ENCODE peak calls at places on chromosome 17, in seven cellular contexts. One of them, this sample, is unnamed.

GRCh38 chr17:81189670-81190530 is 23.9 kb upstream of the AATK start:
- DNase-seq in activated naive CD8-positive, alpha-beta T cell treated with anti-CD3 and anti-CD28 coated beads, Interleukin-2, amount 10 ng/mL, durations not matched to agents 7 days and 5 days: no peak
- DNase-seq in GM04503: no peak
- DNase-seq in GM04504: no peak
- DNase-seq in kidney glomerular epithelial cell: no peak
- DNase-seq in uterus: no peak
- DNase-seq in AG10803: no peak
- DNase-seq in this sample: no peak

GRCh38 chr17:54452666-54453348 is 447.8 kb upstream of the TOM1L1 start:
- DNase-seq in activated naive CD8-positive, alpha-beta T cell treated with anti-CD3 and anti-CD28 coated beads, Interleukin-2, amount 10 ng/mL, durations not matched to agents 7 days and 5 days: no peak
- DNase-seq in GM04503: no peak
- DNase-seq in GM04504: no peak
- DNase-seq in kidney glomerular epithelial cell: no peak
- DNase-seq in uterus: no peak
- DNase-seq in AG10803: no peak
- DNase-seq in this sample: no peak

GRCh38 chr17:17203173-17203730 is 2.9 kb downstream of the PLD6 start:
- DNase-seq in activated naive CD8-positive, alpha-beta T cell treated with anti-CD3 and anti-CD28 coated beads, Interleukin-2, amount 10 ng/mL, durations not matched to agents 7 days and 5 days: no peak
- DNase-seq in GM04503: no peak
- DNase-seq in GM04504: no peak
- DNase-seq in kidney glomerular epithelial cell: no peak
- DNase-seq in uterus: no peak
- DNase-seq in AG10803: no peak
- DNase-seq in this sample: no peak

GRCh38 chr17:57750109-57750845 is 5.2 kb upstream of the CCDC182 start:
- DNase-seq in activated naive CD8-positive, alpha-beta T cell treated with anti-CD3 and anti-CD28 coated beads, Interleukin-2, amount 10 ng/mL, durations not matched to agents 7 days and 5 days: no peak
- DNase-seq in GM04503: no peak
- DNase-seq in GM04504: no peak
- DNase-seq in kidney glomerular epithelial cell: no peak
- DNase-seq in uterus: no peak
- DNase-seq in AG10803: no peak
- DNase-seq in this sample: no peak

GRCh38 chr17:8016632-8017424 is 14.4 kb downstream of the GUCY2D start:
- DNase-seq in activated naive CD8-positive, alpha-beta T cell treated with anti-CD3 and anti-CD28 coated beads, Interleukin-2, amount 10 ng/mL, durations not matched to agents 7 days and 5 days: peak
- DNase-seq in GM04503: no peak
- DNase-seq in GM04504: no peak
- DNase-seq in kidney glomerular epithelial cell: peak
- DNase-seq in uterus: no peak
- DNase-seq in AG10803: no peak
- DNase-seq in this sample: peak

GRCh38 chr17:61209524-61209923 is 190.1 kb upstream of the TBX2 start:
- DNase-seq in activated naive CD8-positive, alpha-beta T cell treated with anti-CD3 and anti-CD28 coated beads, Interleukin-2, amount 10 ng/mL, durations not matched to agents 7 days and 5 days: no peak
- DNase-seq in GM04503: no peak
- DNase-seq in GM04504: no peak
- DNase-seq in kidney glomerular epithelial cell: no peak
- DNase-seq in uterus: no peak
- DNase-seq in AG10803: no peak
- DNase-seq in this sample: no peak

GRCh38 chr17:76578376-76578775 is 7.3 kb downstream of the ST6GALNAC2 start:
- DNase-seq in activated naive CD8-positive, alpha-beta T cell treated with anti-CD3 and anti-CD28 coated beads, Interleukin-2, amount 10 ng/mL, durations not matched to agents 7 days and 5 days: no peak
- DNase-seq in GM04503: no peak
- DNase-seq in GM04504: no peak
- DNase-seq in kidney glomerular epithelial cell: no peak
- DNase-seq in uterus: no peak
- DNase-seq in AG10803: no peak
- DNase-seq in this sample: no peak

GRCh38 chr17:68600881-68601564 is at the start of gene FAM20A:
- DNase-seq in activated naive CD8-positive, alpha-beta T cell treated with anti-CD3 and anti-CD28 coated beads, Interleukin-2, amount 10 ng/mL, durations not matched to agents 7 days and 5 days: peak
- DNase-seq in GM04503: no peak
- DNase-seq in GM04504: no peak
- DNase-seq in kidney glomerular epithelial cell: no peak
- DNase-seq in uterus: peak
- DNase-seq in AG10803: peak
- DNase-seq in this sample: no peak

GRCh38 chr17:79851461-79851817 is 12.2 kb upstream of the CBX4 start:
- DNase-seq in activated naive CD8-positive, alpha-beta T cell treated with anti-CD3 and anti-CD28 coated beads, Interleukin-2, amount 10 ng/mL, durations not matched to agents 7 days and 5 days: no peak
- DNase-seq in GM04503: no peak
- DNase-seq in GM04504: no peak
- DNase-seq in kidney glomerular epithelial cell: no peak
- DNase-seq in uterus: no peak
- DNase-seq in AG10803: no peak
- DNase-seq in this sample: no peak

GRCh38 chr17:58120195-58120822 is 27.9 kb upstream of the OR4D1 start:
- DNase-seq in activated naive CD8-positive, alpha-beta T cell treated with anti-CD3 and anti-CD28 coated beads, Interleukin-2, amount 10 ng/mL, durations not matched to agents 7 days and 5 days: no peak
- DNase-seq in GM04503: no peak
- DNase-seq in GM04504: peak
- DNase-seq in kidney glomerular epithelial cell: peak
- DNase-seq in uterus: no peak
- DNase-seq in AG10803: peak
- DNase-seq in this sample: peak

GRCh38 chr17:40848583-40849235 is 18.3 kb downstream of the KRT12 start:
- DNase-seq in activated naive CD8-positive, alpha-beta T cell treated with anti-CD3 and anti-CD28 coated beads, Interleukin-2, amount 10 ng/mL, durations not matched to agents 7 days and 5 days: no peak
- DNase-seq in GM04503: no peak
- DNase-seq in GM04504: no peak
- DNase-seq in kidney glomerular epithelial cell: no peak
- DNase-seq in uterus: no peak
- DNase-seq in AG10803: no peak
- DNase-seq in this sample: no peak

GRCh38 chr17:33778505-33779398 is 476.3 kb upstream of the CCL2 start:
- DNase-seq in activated naive CD8-positive, alpha-beta T cell treated with anti-CD3 and anti-CD28 coated beads, Interleukin-2, amount 10 ng/mL, durations not matched to agents 7 days and 5 days: peak
- DNase-seq in GM04503: peak
- DNase-seq in GM04504: peak
- DNase-seq in kidney glomerular epithelial cell: peak
- DNase-seq in uterus: no peak
- DNase-seq in AG10803: peak
- DNase-seq in this sample: peak

GRCh38 chr17:40548982-40549680 is 16.1 kb downstream of the CCR7 start:
- DNase-seq in activated naive CD8-positive, alpha-beta T cell treated with anti-CD3 and anti-CD28 coated beads, Interleukin-2, amount 10 ng/mL, durations not matched to agents 7 days and 5 days: peak
- DNase-seq in GM04503: peak
- DNase-seq in GM04504: no peak
- DNase-seq in kidney glomerular epithelial cell: peak
- DNase-seq in uterus: peak
- DNase-seq in AG10803: peak
- DNase-seq in this sample: peak

GRCh38 chr17:70313450-70313849 is 144.1 kb downstream of the KCNJ2 start:
- DNase-seq in activated naive CD8-positive, alpha-beta T cell treated with anti-CD3 and anti-CD28 coated beads, Interleukin-2, amount 10 ng/mL, durations not matched to agents 7 days and 5 days: no peak
- DNase-seq in GM04503: no peak
- DNase-seq in GM04504: no peak
- DNase-seq in kidney glomerular epithelial cell: no peak
- DNase-seq in uterus: no peak
- DNase-seq in AG10803: peak
- DNase-seq in this sample: no peak

GRCh38 chr17:57909548-57909947 is 45.7 kb downstream of the CUEDC1 start:
- DNase-seq in activated naive CD8-positive, alpha-beta T cell treated with anti-CD3 and anti-CD28 coated beads, Interleukin-2, amount 10 ng/mL, durations not matched to agents 7 days and 5 days: no peak
- DNase-seq in GM04503: no peak
- DNase-seq in GM04504: no peak
- DNase-seq in kidney glomerular epithelial cell: no peak
- DNase-seq in uterus: no peak
- DNase-seq in AG10803: no peak
- DNase-seq in this sample: no peak

GRCh38 chr17:63988741-63989621 is 9.2 kb upstream of the PRR29 start:
- DNase-seq in activated naive CD8-positive, alpha-beta T cell treated with anti-CD3 and anti-CD28 coated beads, Interleukin-2, amount 10 ng/mL, durations not matched to agents 7 days and 5 days: no peak
- DNase-seq in GM04503: no peak
- DNase-seq in GM04504: no peak
- DNase-seq in kidney glomerular epithelial cell: no peak
- DNase-seq in uterus: no peak
- DNase-seq in AG10803: peak
- DNase-seq in this sample: no peak

GRCh38 chr17:40071720-40072480 is 9.1 kb downstream of the THRA start:
- DNase-seq in activated naive CD8-positive, alpha-beta T cell treated with anti-CD3 and anti-CD28 coated beads, Interleukin-2, amount 10 ng/mL, durations not matched to agents 7 days and 5 days: no peak
- DNase-seq in GM04503: no peak
- DNase-seq in GM04504: no peak
- DNase-seq in kidney glomerular epithelial cell: peak
- DNase-seq in uterus: peak
- DNase-seq in AG10803: peak
- DNase-seq in this sample: peak

GRCh38 chr17:17741346-17742023 is 60.2 kb downstream of the RAI1 start:
- DNase-seq in activated naive CD8-positive, alpha-beta T cell treated with anti-CD3 and anti-CD28 coated beads, Interleukin-2, amount 10 ng/mL, durations not matched to agents 7 days and 5 days: no peak
- DNase-seq in GM04503: no peak
- DNase-seq in GM04504: no peak
- DNase-seq in kidney glomerular epithelial cell: peak
- DNase-seq in uterus: no peak
- DNase-seq in AG10803: peak
- DNase-seq in this sample: peak

GRCh38 chr17:34639706-34640425 is 60.5 kb downstream of the TMEM132E start:
- DNase-seq in activated naive CD8-positive, alpha-beta T cell treated with anti-CD3 and anti-CD28 coated beads, Interleukin-2, amount 10 ng/mL, durations not matched to agents 7 days and 5 days: no peak
- DNase-seq in GM04503: no peak
- DNase-seq in GM04504: no peak
- DNase-seq in kidney glomerular epithelial cell: no peak
- DNase-seq in uterus: no peak
- DNase-seq in AG10803: no peak
- DNase-seq in this sample: no peak

GRCh38 chr17:8740486-8740885 is 4.2 kb downstream of the CCDC42 start:
- DNase-seq in activated naive CD8-positive, alpha-beta T cell treated with anti-CD3 and anti-CD28 coated beads, Interleukin-2, amount 10 ng/mL, durations not matched to agents 7 days and 5 days: peak
- DNase-seq in GM04503: no peak
- DNase-seq in GM04504: no peak
- DNase-seq in kidney glomerular epithelial cell: no peak
- DNase-seq in uterus: no peak
- DNase-seq in AG10803: no peak
- DNase-seq in this sample: no peak

GRCh38 chr17:6374761-6375312 is 60.1 kb downstream of the AIPL1 start:
- DNase-seq in activated naive CD8-positive, alpha-beta T cell treated with anti-CD3 and anti-CD28 coated beads, Interleukin-2, amount 10 ng/mL, durations not matched to agents 7 days and 5 days: peak
- DNase-seq in GM04503: no peak
- DNase-seq in GM04504: no peak
- DNase-seq in kidney glomerular epithelial cell: peak
- DNase-seq in uterus: no peak
- DNase-seq in AG10803: peak
- DNase-seq in this sample: peak

GRCh38 chr17:78484300-78485159 is 92.7 kb downstream of the DNAH17 start:
- DNase-seq in activated naive CD8-positive, alpha-beta T cell treated with anti-CD3 and anti-CD28 coated beads, Interleukin-2, amount 10 ng/mL, durations not matched to agents 7 days and 5 days: peak
- DNase-seq in GM04503: no peak
- DNase-seq in GM04504: no peak
- DNase-seq in kidney glomerular epithelial cell: no peak
- DNase-seq in uterus: no peak
- DNase-seq in AG10803: peak
- DNase-seq in this sample: no peak

GRCh38 chr17:57485566-57485865 is 229.2 kb downstream of the MSI2 start:
- DNase-seq in activated naive CD8-positive, alpha-beta T cell treated with anti-CD3 and anti-CD28 coated beads, Interleukin-2, amount 10 ng/mL, durations not matched to agents 7 days and 5 days: no peak
- DNase-seq in GM04503: no peak
- DNase-seq in GM04504: no peak
- DNase-seq in kidney glomerular epithelial cell: no peak
- DNase-seq in uterus: no peak
- DNase-seq in AG10803: peak
- DNase-seq in this sample: no peak

GRCh38 chr17:70298929-70299529 is 129.7 kb downstream of the KCNJ2 start:
- DNase-seq in activated naive CD8-positive, alpha-beta T cell treated with anti-CD3 and anti-CD28 coated beads, Interleukin-2, amount 10 ng/mL, durations not matched to agents 7 days and 5 days: no peak
- DNase-seq in GM04503: no peak
- DNase-seq in GM04504: no peak
- DNase-seq in kidney glomerular epithelial cell: no peak
- DNase-seq in uterus: no peak
- DNase-seq in AG10803: no peak
- DNase-seq in this sample: no peak

GRCh38 chr17:75652934-75653549 is 13.9 kb downstream of the RECQL5 start:
- DNase-seq in activated naive CD8-positive, alpha-beta T cell treated with anti-CD3 and anti-CD28 coated beads, Interleukin-2, amount 10 ng/mL, durations not matched to agents 7 days and 5 days: no peak
- DNase-seq in GM04503: no peak
- DNase-seq in GM04504: peak
- DNase-seq in kidney glomerular epithelial cell: peak
- DNase-seq in uterus: no peak
- DNase-seq in AG10803: no peak
- DNase-seq in this sample: peak

GRCh38 chr17:49497147-49498036 is 2.3 kb downstream of the NGFR start:
- DNase-seq in activated naive CD8-positive, alpha-beta T cell treated with anti-CD3 and anti-CD28 coated beads, Interleukin-2, amount 10 ng/mL, durations not matched to agents 7 days and 5 days: peak
- DNase-seq in GM04503: no peak
- DNase-seq in GM04504: no peak
- DNase-seq in kidney glomerular epithelial cell: no peak
- DNase-seq in uterus: no peak
- DNase-seq in AG10803: no peak
- DNase-seq in this sample: no peak

GRCh38 chr17:31411707-31412285 is 20.3 kb downstream of the RAB11FIP4 start:
- DNase-seq in activated naive CD8-positive, alpha-beta T cell treated with anti-CD3 and anti-CD28 coated beads, Interleukin-2, amount 10 ng/mL, durations not matched to agents 7 days and 5 days: no peak
- DNase-seq in GM04503: no peak
- DNase-seq in GM04504: no peak
- DNase-seq in kidney glomerular epithelial cell: no peak
- DNase-seq in uterus: no peak
- DNase-seq in AG10803: no peak
- DNase-seq in this sample: no peak

GRCh38 chr17:3913531-3914318 is 2.5 kb downstream of the P2RX1 start:
- DNase-seq in activated naive CD8-positive, alpha-beta T cell treated with anti-CD3 and anti-CD28 coated beads, Interleukin-2, amount 10 ng/mL, durations not matched to agents 7 days and 5 days: peak
- DNase-seq in GM04503: no peak
- DNase-seq in GM04504: peak
- DNase-seq in kidney glomerular epithelial cell: peak
- DNase-seq in uterus: peak
- DNase-seq in AG10803: peak
- DNase-seq in this sample: peak

GRCh38 chr17:48613862-48614694 is 1.0 kb downstream of the HOXB8 start:
- DNase-seq in activated naive CD8-positive, alpha-beta T cell treated with anti-CD3 and anti-CD28 coated beads, Interleukin-2, amount 10 ng/mL, durations not matched to agents 7 days and 5 days: peak
- DNase-seq in GM04503: no peak
- DNase-seq in GM04504: no peak
- DNase-seq in kidney glomerular epithelial cell: no peak
- DNase-seq in uterus: no peak
- DNase-seq in AG10803: no peak
- DNase-seq in this sample: no peak

GRCh38 chr17:38967290-38967738 is at the start of gene FBXO47:
- DNase-seq in activated naive CD8-positive, alpha-beta T cell treated with anti-CD3 and anti-CD28 coated beads, Interleukin-2, amount 10 ng/mL, durations not matched to agents 7 days and 5 days: peak
- DNase-seq in GM04503: peak
- DNase-seq in GM04504: peak
- DNase-seq in kidney glomerular epithelial cell: peak
- DNase-seq in uterus: peak
- DNase-seq in AG10803: peak
- DNase-seq in this sample: peak

GRCh38 chr17:36761203-36761945 is 160.0 kb downstream of the MRM1 start:
- DNase-seq in activated naive CD8-positive, alpha-beta T cell treated with anti-CD3 and anti-CD28 coated beads, Interleukin-2, amount 10 ng/mL, durations not matched to agents 7 days and 5 days: no peak
- DNase-seq in GM04503: no peak
- DNase-seq in GM04504: no peak
- DNase-seq in kidney glomerular epithelial cell: no peak
- DNase-seq in uterus: no peak
- DNase-seq in AG10803: no peak
- DNase-seq in this sample: no peak

GRCh38 chr17:47251421-47251940 is 2.1 kb upstream of the ITGB3 start:
- DNase-seq in activated naive CD8-positive, alpha-beta T cell treated with anti-CD3 and anti-CD28 coated beads, Interleukin-2, amount 10 ng/mL, durations not matched to agents 7 days and 5 days: no peak
- DNase-seq in GM04503: no peak
- DNase-seq in GM04504: no peak
- DNase-seq in kidney glomerular epithelial cell: no peak
- DNase-seq in uterus: no peak
- DNase-seq in AG10803: no peak
- DNase-seq in this sample: no peak